ENCODE peak calls at places on chromosome 3, in seven cellular contexts. One of them, this sample, is unnamed.

GRCh38 chr3:194046995-194047681 is 88.8 kb upstream of the HES1 start:
- DNase-seq in PC-3: no peak
- DNase-seq in GM23338: no peak
- DNase-seq in HCT116: no peak
- DNase-seq in neural progenitor cell: no peak
- DNase-seq in MM.1S: peak; percentile 83
- DNase-seq in hepatocyte: no peak
- DNase-seq in this sample: peak; percentile 26

GRCh38 chr3:129686941-129687340 is 80.5 kb upstream of the PLXND1 start:
- DNase-seq in MM.1S: no peak
- DNase-seq in neural progenitor cell: no peak
- DNase-seq in PC-3: peak; percentile 35
- DNase-seq in HCT116: no peak
- DNase-seq in hepatocyte: peak; percentile 32
- DNase-seq in GM23338: peak; percentile 32
- DNase-seq in this sample: no peak

GRCh38 chr3:99128740-99129505 is 227.4 kb upstream of the DCBLD2 start:
- DNase-seq in neural progenitor cell: no peak
- DNase-seq in MM.1S: no peak
- DNase-seq in HCT116: peak; percentile 79
- DNase-seq in PC-3: peak; percentile 96
- DNase-seq in GM23338: no peak
- DNase-seq in hepatocyte: no peak
- DNase-seq in this sample: peak; percentile 97

GRCh38 chr3:12706504-12707253 is 42.8 kb upstream of the RAF1 start:
- DNase-seq in MM.1S: peak; percentile 84
- DNase-seq in GM23338: peak; percentile 93
- DNase-seq in PC-3: peak; percentile 92
- DNase-seq in neural progenitor cell: peak; percentile 75
- DNase-seq in hepatocyte: peak; percentile 67
- DNase-seq in HCT116: peak; percentile 78
- DNase-seq in this sample: peak; percentile 85

GRCh38 chr3:64008952-64009351 is 14.3 kb downstream of the PSMD6 start:
- DNase-seq in HCT116: no peak
- DNase-seq in MM.1S: no peak
- DNase-seq in GM23338: no peak
- DNase-seq in neural progenitor cell: no peak
- DNase-seq in PC-3: no peak
- DNase-seq in hepatocyte: no peak
- DNase-seq in this sample: no peak

GRCh38 chr3:172464306-172464705 is 16.1 kb upstream of the GHSR start:
- DNase-seq in neural progenitor cell: no peak
- DNase-seq in HCT116: no peak
- DNase-seq in MM.1S: no peak
- DNase-seq in GM23338: no peak
- DNase-seq in PC-3: no peak
- DNase-seq in hepatocyte: no peak
- DNase-seq in this sample: no peak

GRCh38 chr3:46538803-46539442 is 27.2 kb downstream of the LRRC2 start:
- DNase-seq in GM23338: no peak
- DNase-seq in neural progenitor cell: no peak
- DNase-seq in MM.1S: peak; percentile 97
- DNase-seq in hepatocyte: no peak
- DNase-seq in HCT116: no peak
- DNase-seq in PC-3: peak; percentile 71
- DNase-seq in this sample: peak; percentile 94

GRCh38 chr3:150365132-150365604 is 42.9 kb upstream of the TSC22D2 start:
- DNase-seq in MM.1S: no peak
- DNase-seq in HCT116: peak; percentile 69
- DNase-seq in GM23338: no peak
- DNase-seq in hepatocyte: no peak
- DNase-seq in neural progenitor cell: no peak
- DNase-seq in PC-3: peak; percentile 85
- DNase-seq in this sample: peak; percentile 64

GRCh38 chr3:74523811-74524210 is 90.6 kb downstream of the CNTN3 start:
- DNase-seq in neural progenitor cell: no peak
- DNase-seq in HCT116: no peak
- DNase-seq in hepatocyte: no peak
- DNase-seq in PC-3: no peak
- DNase-seq in MM.1S: no peak
- DNase-seq in GM23338: no peak
- DNase-seq in this sample: peak; percentile 71

GRCh38 chr3:157240413-157240812 is 80.5 kb upstream of the CCNL1 start:
- DNase-seq in MM.1S: no peak
- DNase-seq in hepatocyte: no peak
- DNase-seq in GM23338: no peak
- DNase-seq in PC-3: no peak
- DNase-seq in HCT116: no peak
- DNase-seq in neural progenitor cell: no peak
- DNase-seq in this sample: no peak

GRCh38 chr3:36868614-36869436 is 76.0 kb downstream of the TRANK1 start:
- DNase-seq in MM.1S: peak; percentile 59
- DNase-seq in PC-3: peak; percentile 73
- DNase-seq in GM23338: peak; percentile 90
- DNase-seq in neural progenitor cell: peak; percentile 84
- DNase-seq in HCT116: peak; percentile 48
- DNase-seq in hepatocyte: peak; percentile 72
- DNase-seq in this sample: peak; percentile 67

GRCh38 chr3:25372167-25372566 is 55.9 kb upstream of the RARB start:
- DNase-seq in PC-3: no peak
- DNase-seq in MM.1S: no peak
- DNase-seq in HCT116: no peak
- DNase-seq in neural progenitor cell: no peak
- DNase-seq in hepatocyte: no peak
- DNase-seq in GM23338: no peak
- DNase-seq in this sample: peak; percentile 29

GRCh38 chr3:139309880-139310279 is 33.9 kb upstream of the MRPS22 start:
- DNase-seq in HCT116: no peak
- DNase-seq in hepatocyte: no peak
- DNase-seq in MM.1S: no peak
- DNase-seq in GM23338: no peak
- DNase-seq in PC-3: peak; percentile 60
- DNase-seq in neural progenitor cell: no peak
- DNase-seq in this sample: peak; percentile 70

DNA sequence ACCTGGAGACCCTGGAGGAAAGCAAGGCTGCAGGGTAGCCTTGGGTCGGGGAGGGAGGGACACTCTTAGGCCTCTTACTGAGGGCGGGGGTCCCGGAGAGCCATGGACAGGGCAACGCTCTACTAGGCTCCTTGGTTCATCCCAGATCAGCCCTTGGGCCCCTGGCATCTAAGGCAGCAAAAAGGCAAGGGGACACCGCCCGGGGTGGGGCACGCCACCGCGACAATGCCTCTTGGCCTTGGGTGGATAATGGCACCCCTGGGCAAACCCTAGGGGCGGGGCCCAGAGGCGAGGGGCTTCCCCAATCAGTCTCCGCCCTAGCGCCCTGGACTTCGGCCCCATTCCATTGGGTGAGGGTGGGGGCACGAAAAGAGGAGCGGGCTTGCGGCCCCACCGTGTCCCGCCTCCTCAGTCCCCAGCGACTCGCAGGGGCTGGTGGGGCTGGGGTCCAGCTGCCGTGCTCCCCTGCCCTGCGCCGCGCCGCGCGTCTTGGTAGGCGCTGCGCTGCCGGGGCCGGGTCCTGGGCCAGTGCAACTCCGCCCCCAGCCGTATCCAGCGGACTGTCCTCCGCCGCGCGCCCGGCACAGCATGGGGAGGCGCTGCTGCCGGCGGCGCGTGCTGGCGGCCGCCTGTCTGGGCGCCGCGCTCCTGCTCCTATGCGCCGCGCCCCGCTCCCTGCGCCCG is at the start of gene CHST13:
- DNase-seq in GM23338: peak; percentile 86
- DNase-seq in MM.1S: no peak
- DNase-seq in HCT116: no peak
- DNase-seq in PC-3: peak; percentile 19
- DNase-seq in hepatocyte: peak; percentile 86
- DNase-seq in neural progenitor cell: peak; percentile 91
- DNase-seq in this sample: peak; percentile 79
- TF ChIP-seq EZH2 in GM23338: no peak
- TF ChIP-seq EZH2 in MM.1S: no peak
- TF ChIP-seq EZH2 in HCT116: no peak
- TF ChIP-seq EZH2 in PC-3: no peak
- TF ChIP-seq EZH2 in hepatocyte: no peak
- TF ChIP-seq EZH2 in neural progenitor cell: peak; percentile 64
- TF ChIP-seq EZH2 in this sample: no peak

GRCh38 chr3:117856354-117856753 is 1146.8 kb downstream of the TUSC7 start:
- DNase-seq in MM.1S: no peak
- DNase-seq in PC-3: no peak
- DNase-seq in HCT116: no peak
- DNase-seq in hepatocyte: no peak
- DNase-seq in neural progenitor cell: no peak
- DNase-seq in GM23338: no peak
- DNase-seq in this sample: no peak

GRCh38 chr3:117853923-117854322 is 1144.3 kb downstream of the TUSC7 start:
- DNase-seq in neural progenitor cell: no peak
- DNase-seq in HCT116: no peak
- DNase-seq in PC-3: peak; percentile 76
- DNase-seq in GM23338: no peak
- DNase-seq in hepatocyte: peak; percentile 18
- DNase-seq in MM.1S: no peak
- DNase-seq in this sample: peak; percentile 87
- TF ChIP-seq EZH2phosphoT487 in neural progenitor cell: no peak
- TF ChIP-seq EZH2phosphoT487 in HCT116: no peak
- TF ChIP-seq EZH2phosphoT487 in PC-3: no peak
- TF ChIP-seq EZH2phosphoT487 in GM23338: no peak
- TF ChIP-seq EZH2phosphoT487 in hepatocyte: no peak
- TF ChIP-seq EZH2phosphoT487 in MM.1S: no peak
- TF ChIP-seq EZH2phosphoT487 in this sample: no peak

GRCh38 chr3:137769321-137770065 is 5.4 kb downstream of the SOX14 start:
- DNase-seq in PC-3: no peak
- DNase-seq in neural progenitor cell: peak; percentile 39
- DNase-seq in hepatocyte: no peak
- DNase-seq in GM23338: peak; percentile 61
- DNase-seq in HCT116: no peak
- DNase-seq in MM.1S: no peak
- DNase-seq in this sample: no peak
- H3K27me3 ChIP-seq in PC-3: peaks cover 59% of the 10 kb centered on the region
- H3K27me3 ChIP-seq in neural progenitor cell: peaks cover 100% of the 10 kb centered on the region
- H3K27me3 ChIP-seq in hepatocyte: peaks cover 100% of the 10 kb centered on the region
- H3K27me3 ChIP-seq in GM23338: peaks cover 99% of the 10 kb centered on the region
- H3K27me3 ChIP-seq in HCT116: peaks cover 38% of the 10 kb centered on the region
- H3K27me3 ChIP-seq in MM.1S: peaks cover 25% of the 10 kb centered on the region
- H3K27me3 ChIP-seq in this sample: peaks cover 99% of the 10 kb centered on the region

GRCh38 chr3:71784914-71785593 is at the start of gene PROK2:
- DNase-seq in MM.1S: no peak
- DNase-seq in neural progenitor cell: peak; percentile 76
- DNase-seq in HCT116: no peak
- DNase-seq in PC-3: no peak
- DNase-seq in hepatocyte: peak; percentile 33
- DNase-seq in GM23338: peak; percentile 77
- DNase-seq in this sample: peak; percentile 49
- TF ChIP-seq EZH2 in MM.1S: no peak
- TF ChIP-seq EZH2 in neural progenitor cell: peak; percentile 39
- TF ChIP-seq EZH2 in HCT116: no peak
- TF ChIP-seq EZH2 in PC-3: no peak
- TF ChIP-seq EZH2 in hepatocyte: peak; percentile 74
- TF ChIP-seq EZH2 in GM23338: no peak
- TF ChIP-seq EZH2 in this sample: peak; percentile 15

DNA sequence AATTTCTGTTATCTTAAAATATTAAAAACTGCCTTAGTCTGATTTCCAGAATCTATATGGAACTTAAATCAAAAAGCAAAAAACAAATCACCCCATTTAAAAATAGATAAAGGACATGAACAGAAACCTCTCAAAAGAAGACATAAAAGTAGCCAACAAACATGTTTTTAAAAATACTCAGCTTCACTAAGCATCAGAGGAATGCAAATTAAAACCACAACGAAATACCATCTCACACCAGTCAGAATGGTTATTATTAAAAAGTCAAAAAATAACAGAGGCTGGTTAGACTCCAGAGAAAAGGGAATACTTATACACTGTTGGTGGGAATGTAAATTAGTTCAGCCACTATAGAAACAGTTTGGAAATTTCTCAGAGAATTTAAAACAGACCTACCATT is 367.9 kb downstream of the ZIC4 start:
- DNase-seq in HCT116: no peak
- DNase-seq in hepatocyte: no peak
- DNase-seq in MM.1S: no peak
- DNase-seq in PC-3: no peak
- DNase-seq in GM23338: no peak
- DNase-seq in neural progenitor cell: no peak
- DNase-seq in this sample: peak; percentile 68
- TF ChIP-seq EZH2phosphoT487 in HCT116: no peak
- TF ChIP-seq EZH2phosphoT487 in hepatocyte: no peak
- TF ChIP-seq EZH2phosphoT487 in MM.1S: no peak
- TF ChIP-seq EZH2phosphoT487 in PC-3: no peak
- TF ChIP-seq EZH2phosphoT487 in GM23338: no peak
- TF ChIP-seq EZH2phosphoT487 in neural progenitor cell: no peak
- TF ChIP-seq EZH2phosphoT487 in this sample: no peak

GRCh38 chr3:127339943-127340861 is 52.4 kb upstream of the PRR20G start:
- DNase-seq in neural progenitor cell: peak; percentile 37
- DNase-seq in MM.1S: peak; percentile 48
- DNase-seq in hepatocyte: no peak
- DNase-seq in PC-3: no peak
- DNase-seq in HCT116: no peak
- DNase-seq in GM23338: peak; percentile 11
- DNase-seq in this sample: no peak

GRCh38 chr3:127337911-127338531 is 50.2 kb upstream of the PRR20G start:
- DNase-seq in MM.1S: no peak
- DNase-seq in neural progenitor cell: peak; percentile 33
- DNase-seq in HCT116: no peak
- DNase-seq in PC-3: no peak
- DNase-seq in GM23338: peak; percentile 24
- DNase-seq in hepatocyte: no peak
- DNase-seq in this sample: no peak

GRCh38 chr3:127339016-127339415 is 51.2 kb upstream of the PRR20G start:
- DNase-seq in HCT116: no peak
- DNase-seq in MM.1S: no peak
- DNase-seq in hepatocyte: no peak
- DNase-seq in PC-3: no peak
- DNase-seq in GM23338: no peak
- DNase-seq in neural progenitor cell: no peak
- DNase-seq in this sample: no peak

GRCh38 chr3:127336086-127336485 is 48.2 kb upstream of the PRR20G start:
- DNase-seq in MM.1S: no peak
- DNase-seq in hepatocyte: no peak
- DNase-seq in GM23338: no peak
- DNase-seq in neural progenitor cell: no peak
- DNase-seq in HCT116: no peak
- DNase-seq in PC-3: no peak
- DNase-seq in this sample: no peak

DNA sequence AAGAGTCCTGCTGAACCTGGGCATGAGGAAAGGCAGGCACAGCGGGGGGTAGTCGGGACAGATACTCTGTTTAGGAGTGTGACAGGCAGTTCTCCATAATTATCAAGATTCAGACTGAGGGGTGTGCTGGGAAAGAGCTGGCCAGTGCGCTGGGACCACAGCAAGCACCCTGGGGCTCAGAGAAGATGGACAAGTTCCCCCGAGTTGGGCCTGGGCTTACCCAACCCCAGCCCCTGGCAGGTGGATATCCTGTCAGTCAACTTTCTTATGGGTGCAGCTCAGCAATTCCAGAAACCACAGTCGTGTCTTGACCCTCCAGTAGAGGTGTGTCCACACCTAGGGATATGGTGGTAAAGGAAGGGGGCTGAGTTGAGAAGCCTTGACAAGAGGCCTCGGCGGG is 49.2 kb upstream of the PRR20G start:
- DNase-seq in HCT116: no peak
- DNase-seq in neural progenitor cell: no peak
- DNase-seq in GM23338: no peak
- DNase-seq in hepatocyte: no peak
- DNase-seq in PC-3: no peak
- DNase-seq in MM.1S: no peak
- DNase-seq in this sample: no peak
- H3K27me3 ChIP-seq in HCT116: no peaks in the 10 kb centered on the region
- H3K27me3 ChIP-seq in neural progenitor cell: peaks cover 29% of the 10 kb centered on the region
- H3K27me3 ChIP-seq in GM23338: peaks cover 11% of the 10 kb centered on the region
- H3K27me3 ChIP-seq in hepatocyte: peaks cover 30% of the 10 kb centered on the region
- H3K27me3 ChIP-seq in PC-3: no peaks in the 10 kb centered on the region
- H3K27me3 ChIP-seq in MM.1S: no peaks in the 10 kb centered on the region
- H3K27me3 ChIP-seq in this sample: peaks cover 36% of the 10 kb centered on the region